ENCODE peak calls at places on chromosomes 5 and 9, in nine cellular contexts. J, I, H, F, Z, R, M, X and Y are unnamed samples.

GRCh38 chr9:123562844-123563346 is 206.9 kb downstream of the CRB2 start:
- DNase-seq in I (no peak), F (no peak), X (peak), H (no peak), J (no peak), Z (no peak), M (no peak), R (peak), Y (no peak)

GRCh38 chr9:112846528-112847488 is 43.9 kb downstream of the SLC46A2 start:
- DNase-seq in F (no peak), M (no peak), Z (peak), H (no peak), X (peak), I (no peak), J (no peak), R (no peak), Y (no peak)

GRCh38 chr5:78985407-78986223 is 505 bp upstream of the ARSB start:
- DNase-seq in Z (peak), M (no peak), R (peak), F (no peak), X (peak), I (no peak), H (peak), J (peak), Y (peak)

GRCh38 chr5:72178910-72179815 is 71.9 kb downstream of the MAP1B start:
- DNase-seq in J (no peak), X (peak), I (peak), M (peak), Z (peak), R (peak), F (peak), H (no peak), Y (no peak)

GRCh38 chr5:131417240-131417869 is 153.5 kb downstream of the CDC42SE2 start:
- DNase-seq in R (peak), M (peak), I (peak), X (peak), Z (peak), F (peak), H (peak), J (peak), Y (peak)

GRCh38 chr9:115146581-115147021 is 28.6 kb upstream of the TNC start:
- DNase-seq in X (peak), M (no peak), J (no peak), F (no peak), Z (no peak), I (no peak), H (no peak), R (no peak), Y (no peak)

GRCh38 chr9:38662763-38663593 is 42.6 kb upstream of the ANKRD18A start:
- DNase-seq in Z (peak), M (no peak), I (no peak), H (no peak), R (peak), X (peak), F (no peak), J (no peak), Y (no peak)

GRCh38 chr5:170278611-170279500 is 18.7 kb downstream of the LCP2 start:
- DNase-seq in X (peak), J (peak), I (peak), F (no peak), R (peak), H (peak), Z (peak), M (no peak), Y (peak)

GRCh38 chr5:132233811-132234683 is 6.4 kb upstream of the P4HA2 start:
- DNase-seq in M (no peak), H (no peak), X (no peak), Z (no peak), R (no peak), J (no peak), F (no peak), I (no peak), Y (peak)

GRCh38 chr9:76456202-76456926 is 2.6 kb upstream of the GCNT1 start:
- DNase-seq in Z (peak), M (no peak), F (no peak), R (no peak), H (no peak), J (peak), X (peak), I (no peak), Y (peak)

GRCh38 chr5:39433838-39434237 is 9.1 kb upstream of the DAB2 start:
- DNase-seq in M (no peak), X (no peak), J (no peak), I (no peak), R (no peak), Z (no peak), H (no peak), F (no peak), Y (no peak)

GRCh38 chr5:179827684-179828083 is 7.0 kb downstream of the SQSTM1 start:
- DNase-seq in Z (peak), J (no peak), H (no peak), R (peak), M (no peak), X (no peak), I (no peak), F (no peak), Y (no peak)

GRCh38 chr5:116573617-116574431 is 799 bp downstream of the SEMA6A start:
- DNase-seq in Z (no peak), H (no peak), J (no peak), X (no peak), M (no peak), I (peak), R (peak), F (no peak), Y (no peak)

DNA sequence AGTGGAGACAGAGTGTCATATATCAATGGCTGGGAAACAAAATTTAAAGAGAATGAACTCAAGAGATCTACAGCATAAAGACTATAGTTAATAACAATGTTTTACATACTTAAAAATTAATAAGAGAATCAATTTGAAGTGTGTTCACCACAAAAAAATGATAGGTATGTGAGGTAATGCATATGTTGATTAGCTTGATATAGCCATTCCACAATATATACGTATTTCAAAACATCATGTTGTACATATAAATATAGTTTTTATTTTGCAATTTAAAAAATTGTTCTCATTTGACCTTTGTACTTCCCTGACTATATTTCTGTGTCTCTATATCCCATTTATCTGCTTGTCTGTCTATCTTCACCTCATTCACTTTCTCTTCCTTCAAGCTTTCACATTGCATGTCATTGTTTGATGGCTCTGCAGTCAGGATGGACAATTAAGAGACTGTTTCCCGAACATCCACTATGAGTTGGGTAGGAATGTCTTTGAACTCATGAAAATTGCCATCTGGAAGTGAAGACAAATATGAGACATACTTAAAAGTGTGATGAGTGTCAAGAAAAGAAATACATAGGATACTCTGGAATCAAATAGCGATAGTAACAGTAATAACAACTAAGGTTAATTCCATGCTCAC is 359.9 kb upstream of the ACTBL2 start:
- DNase-seq in H (no peak), F (no peak), X (no peak), I (no peak), J (no peak), R (no peak), M (no peak), Z (no peak), Y (no peak)
- H3K27ac ChIP-seq in H (no peak), F (peak), X (no peak), I (peak), J (no peak), R (no peak), M (no peak), Z (no peak), Y (no peak)

GRCh38 chr9:127899200-127899943 is at the start of gene ST6GALNAC6:
- DNase-seq in H (peak), R (peak), I (peak), Z (peak), M (peak), X (peak), F (no peak), J (peak), Y (peak)

GRCh38 chr9:127895811-127896210 is 3.6 kb downstream of the ST6GALNAC6 start:
- DNase-seq in R (no peak), F (no peak), X (no peak), Z (no peak), M (no peak), H (no peak), J (no peak), I (no peak), Y (no peak)

GRCh38 chr9:127898433-127899199 is 787 bp downstream of the ST6GALNAC6 start:
- DNase-seq in H (no peak), R (peak), Z (peak), M (no peak), I (peak), J (no peak), F (no peak), X (peak), Y (peak)

GRCh38 chr9:127897194-127897692 is 2.2 kb downstream of the ST6GALNAC6 start:
- DNase-seq in J (no peak), I (peak), Z (peak), R (peak), F (no peak), H (no peak), M (peak), X (peak), Y (peak)

GRCh38 chr9:127896395-127897193 is 2.8 kb downstream of the ST6GALNAC6 start:
- DNase-seq in J (no peak), Z (no peak), M (no peak), F (no peak), X (no peak), R (no peak), H (no peak), I (no peak), Y (no peak)
- H3K27ac ChIP-seq in J (no peak), Z (peak), M (peak), F (peak), X (peak), R (peak), H (peak), I (peak), Y (no peak)

GRCh38 chr5:148913493-148913892 is 87.1 kb downstream of the ADRB2 start:
- DNase-seq in X (no peak), H (no peak), Z (no peak), I (no peak), M (no peak), R (no peak), F (no peak), J (no peak), Y (no peak)
- H3K27ac ChIP-seq in X (no peak), H (no peak), Z (peak), I (peak), M (no peak), R (no peak), F (peak), J (no peak), Y (no peak)

GRCh38 chr9:89890326-89890980 is 285.6 kb downstream of the GADD45G start:
- DNase-seq in J (no peak), I (no peak), F (no peak), Z (no peak), R (no peak), M (no peak), X (no peak), H (no peak), Y (peak)
- H3K27ac ChIP-seq in J (no peak), I (no peak), F (no peak), Z (no peak), R (no peak), M (no peak), X (no peak), H (no peak), Y (no peak)